ENCODE peak calls at places on chromosomes 4 and X, in five cellular contexts. A is left ventricle myocardium inferior, S is A549, L is ascending aorta, B is pancreas. J is an unnamed sample. For H3K9me3, the result is how much of the 10 kb centered on the place peaks cover.

GRCh38 chr4:144648042-144648441 is 2.1 kb downstream of the HHIP start:
- DNase-seq in A (no peak), S (no peak), L (no peak), B (no peak), J (no peak)

GRCh38 chrX:35285289-35285962 is 342.8 kb downstream of the FAM47B start:
- DNase-seq in A (no peak), S (no peak), L (no peak), B (no peak), J (no peak)

GRCh38 chr4:103934178-103934789 is 214.5 kb upstream of the TACR3 start:
- DNase-seq in A (no peak), S (peak), L (no peak), B (no peak), J (no peak)

GRCh38 chr4:108838451-108838850 is 75.6 kb upstream of the ETNPPL start:
- DNase-seq in A (no peak), S (no peak), L (no peak), B (no peak), J (no peak)

GRCh38 chr4:167102475-167102874 is 131.8 kb downstream of the SPOCK3 start:
- DNase-seq in A (no peak), S (no peak), L (no peak), B (no peak), J (no peak)

GRCh38 chr4:103091601-103092223 is 7.9 kb downstream of the BDH2 start:
- DNase-seq in A (no peak), S (peak), L (no peak), B (no peak), J (peak)

GRCh38 chrX:109600114-109600710 is 24.8 kb downstream of the KCNE5 start:
- DNase-seq in A (peak), S (no peak), L (no peak), B (no peak), J (no peak)

GRCh38 chr4:69075061-69075792 is 21.0 kb upstream of the UGT2B7 start:
- DNase-seq in A (no peak), S (peak), L (no peak), B (no peak), J (no peak)

GRCh38 chr4:71267244-71267643 is 71.6 kb upstream of the SLC4A4 start:
- DNase-seq in A (no peak), S (no peak), L (no peak), B (no peak), J (no peak)

GRCh38 chr4:67465032-67465762 is 80.1 kb downstream of the CENPC start:
- DNase-seq in A (no peak), S (no peak), L (no peak), B (no peak), J (no peak)

GRCh38 chr4:73974352-73974751 is 7.5 kb downstream of the PF4 start:
- DNase-seq in A (no peak), S (no peak), L (no peak), B (no peak), J (no peak)

GRCh38 chr4:73979407-73979806 is 2.4 kb downstream of the PF4 start:
- DNase-seq in A (no peak), S (no peak), L (no peak), B (no peak), J (no peak)

GRCh38 chr4:73976716-73977115 is 5.1 kb downstream of the PF4 start:
- DNase-seq in A (no peak), S (no peak), L (no peak), B (no peak), J (no peak)

GRCh38 chr4:73978886-73979285 is 2.9 kb downstream of the PF4 start:
- DNase-seq in A (no peak), S (peak), L (no peak), B (no peak), J (no peak)

GRCh38 chr4:73976217-73976616 is 5.6 kb downstream of the PF4 start:
- DNase-seq in A (no peak), S (no peak), L (no peak), B (no peak), J (no peak)
- TF ChIP-seq CTCF in A (no peak), S (no peak), L (no peak), B (no peak), J (no peak)

GRCh38 chr4:135601351-135601750 is 1399.8 kb upstream of the PABPC4L start:
- DNase-seq in A (no peak), S (no peak), L (no peak), B (no peak), J (peak)
- H3K9me3 ChIP-seq in A (half or more), S (under half), L (under half), B (under half), J (under half)

GRCh38 chr4:182921608-182922007 is 4.4 kb upstream of the DCTD start:
- DNase-seq in A (no peak), S (no peak), L (no peak), B (no peak), J (no peak)

GRCh38 chr4:182923796-182924365 is 6.7 kb upstream of the DCTD start:
- DNase-seq in A (no peak), S (no peak), L (no peak), B (no peak), J (no peak)

GRCh38 chr4:182924497-182924896 is 7.3 kb upstream of the DCTD start:
- DNase-seq in A (no peak), S (no peak), L (no peak), B (no peak), J (no peak)

GRCh38 chr4:182922551-182923284 is 5.5 kb upstream of the DCTD start:
- DNase-seq in A (no peak), S (no peak), L (no peak), B (peak), J (no peak)

DNA sequence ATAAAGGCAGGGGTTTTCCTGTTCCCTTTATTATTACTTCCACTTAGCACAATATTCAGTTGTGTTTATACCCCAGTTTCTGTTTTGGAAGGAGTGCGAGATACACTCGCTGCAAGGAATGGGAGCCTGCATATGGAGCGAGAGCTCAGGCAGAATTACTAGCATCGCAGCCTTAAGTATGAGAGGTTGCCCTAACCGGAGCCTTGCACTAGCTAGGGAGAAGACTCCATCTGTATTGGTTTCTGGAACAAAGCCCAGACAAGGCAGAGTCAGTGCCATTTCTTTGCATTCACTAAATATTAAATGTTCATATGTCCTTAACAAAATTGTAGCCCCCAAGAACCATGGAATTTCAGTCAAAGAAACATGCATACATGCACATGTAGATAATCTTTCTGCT is 6.2 kb upstream of the DCTD start:
- DNase-seq in A (no peak), S (no peak), L (no peak), B (no peak), J (no peak)
- H3K4me3 ChIP-seq in A (no peak), S (no peak), L (no peak), B (no peak), J (no peak)

GRCh38 chr4:14465057-14465456 is 537.2 kb upstream of the CPEB2 start:
- DNase-seq in A (no peak), S (no peak), L (no peak), B (no peak), J (no peak)

DNA sequence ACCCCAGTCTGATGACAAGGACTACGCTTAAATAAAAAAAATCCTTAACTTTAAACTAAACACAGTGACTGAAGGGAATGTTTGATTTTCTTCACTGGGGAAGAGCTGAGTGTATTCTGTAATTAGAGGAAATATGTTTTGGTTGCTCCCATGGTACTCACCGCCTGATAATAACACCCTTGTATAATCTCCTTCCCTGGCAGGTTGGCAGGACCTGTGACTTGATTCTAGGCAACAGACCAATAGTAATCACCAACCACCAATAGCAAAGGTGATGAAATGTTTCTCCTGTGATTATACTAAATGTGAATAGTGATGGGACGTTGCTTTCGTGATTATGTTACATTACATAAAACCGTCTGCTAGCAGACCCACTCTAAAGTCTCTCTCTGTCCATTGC is 536.8 kb upstream of the CPEB2 start:
- DNase-seq in A (no peak), S (no peak), L (no peak), B (no peak), J (no peak)
- TF ChIP-seq CTCF in A (no peak), S (no peak), L (no peak), B (no peak), J (no peak)

GRCh38 chr4:139691-140090 is 15.4 kb downstream of the ZNF718 start:
- DNase-seq in A (no peak), S (no peak), L (no peak), B (no peak), J (no peak)
- H3K9me3 ChIP-seq in A (half or more), S (half or more), L (under half), B (under half), J (under half)

DNA sequence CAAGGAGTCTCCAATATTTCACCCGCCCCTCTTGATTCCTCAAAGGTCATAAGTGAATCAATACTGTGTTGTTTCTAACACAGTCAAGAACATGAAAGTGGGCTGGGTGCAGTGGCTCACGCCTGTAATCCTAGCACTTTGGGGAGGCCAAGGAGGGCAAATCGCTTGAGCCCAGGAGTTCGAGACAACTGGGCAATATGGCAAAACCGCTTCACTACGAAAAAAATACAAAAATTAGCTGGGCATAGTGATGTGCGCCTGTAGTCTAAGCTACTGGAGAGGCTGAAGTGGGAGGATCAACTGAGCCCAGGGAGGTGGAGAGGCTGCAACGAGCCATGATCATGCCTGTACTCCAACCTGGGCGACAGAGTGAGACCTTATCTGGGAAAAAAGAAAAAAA is 3.4 kb downstream of the ACSL1 start:
- DNase-seq in A (no peak), S (no peak), L (no peak), B (no peak), J (no peak)
- H3K4me3 ChIP-seq in A (peak), S (no peak), L (no peak), B (no peak), J (no peak)

DNA sequence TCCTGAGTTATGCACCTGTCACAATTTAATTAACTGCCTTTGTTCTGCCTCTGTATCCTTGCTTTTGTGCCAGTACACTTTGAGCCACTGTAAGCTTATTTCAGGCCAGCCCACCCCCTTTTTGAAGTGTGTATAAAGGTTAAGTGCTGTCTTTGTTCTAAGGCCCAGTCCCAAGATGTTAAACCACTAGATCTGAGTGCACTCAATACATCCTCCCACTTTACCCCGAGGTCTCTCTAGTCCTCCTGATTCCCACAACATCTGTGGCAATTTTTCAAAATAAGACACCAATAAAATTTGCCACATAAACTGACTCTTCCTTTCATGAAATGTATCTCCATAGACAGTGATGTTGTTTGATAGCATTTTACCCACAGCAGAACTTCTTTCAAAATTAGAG is 124.1 kb upstream of the SPIN4 start:
- DNase-seq in A (no peak), S (peak), L (no peak), B (no peak), J (peak)
- TF ChIP-seq CTCF in A (no peak), S (no peak), L (no peak), B (no peak), J (no peak)